ENCODE peak calls at places on chromosomes 7 and 10, in four cellular contexts. Q is HepG2, L is GM12878, I is K562. M is an unnamed sample.

GRCh38 chr7:102404005-102404861 is 8.1 kb downstream of the PRKRIP1 start:
- DNase-seq in Q (peak; percentile 64), L (no peak), I (peak; percentile 73), M (peak; percentile 80)

GRCh38 chr7:18212308-18212707 is 184.7 kb upstream of the PRPS1L1 start:
- DNase-seq in Q (no peak), L (no peak), I (no peak), M (no peak)

GRCh38 chr10:124030711-124031110 is 62.7 kb downstream of the CHST15 start:
- DNase-seq in Q (no peak), L (no peak), I (no peak), M (no peak)

GRCh38 chr7:67489881-67490280 is 493.2 kb downstream of the TYW1 start:
- DNase-seq in Q (no peak), L (no peak), I (no peak), M (no peak)

GRCh38 chr7:75967573-75967997 is 26.8 kb downstream of the TMEM120A start:
- DNase-seq in Q (no peak), L (no peak), I (no peak), M (no peak)

GRCh38 chr10:97407952-97408248 is 6.8 kb upstream of the RRP12 start:
- DNase-seq in Q (no peak), L (no peak), I (no peak), M (no peak)

GRCh38 chr7:144100607-144101006 is 8.8 kb upstream of the OR2A2 start:
- DNase-seq in Q (no peak), L (no peak), I (no peak), M (no peak)

GRCh38 chr10:102646610-102647432 is 2.5 kb downstream of the TRIM8 start:
- DNase-seq in Q (no peak), L (no peak), I (no peak), M (no peak)

GRCh38 chr7:101542527-101543241 is 86.4 kb downstream of the MYL10 start:
- DNase-seq in Q (peak; percentile 53), L (peak; percentile 2), I (peak; percentile 74), M (peak; percentile 67)

GRCh38 chr7:33745934-33746333 is 159.4 kb upstream of the BMPER start:
- DNase-seq in Q (no peak), L (no peak), I (no peak), M (no peak)

GRCh38 chr7:33742999-33743587 is 162.2 kb upstream of the BMPER start:
- DNase-seq in Q (no peak), L (no peak), I (no peak), M (no peak)

GRCh38 chr7:33742521-33742920 is 162.8 kb upstream of the BMPER start:
- DNase-seq in Q (no peak), L (no peak), I (no peak), M (no peak)

GRCh38 chr7:33743594-33743993 is 161.7 kb upstream of the BMPER start:
- DNase-seq in Q (no peak), L (no peak), I (no peak), M (no peak)

DNA sequence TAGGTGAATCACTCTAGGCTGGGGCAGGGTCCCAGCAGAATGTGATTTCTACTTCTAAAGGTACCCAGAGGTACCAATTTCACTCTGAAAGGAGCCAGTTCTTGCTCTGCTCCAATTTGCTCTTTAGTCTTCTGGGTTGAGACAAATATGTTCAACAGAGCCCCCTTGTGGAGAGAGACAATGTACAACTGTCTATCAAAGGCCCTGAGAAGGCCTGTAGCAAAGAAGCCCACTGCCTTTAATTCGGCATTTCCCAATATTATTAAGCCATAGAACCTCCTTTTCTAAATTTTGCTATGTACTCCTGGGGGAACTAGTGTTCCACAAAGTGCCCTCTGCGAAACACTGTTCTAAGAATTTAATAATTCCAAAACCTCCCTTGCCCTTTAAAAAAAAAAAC is 161.0 kb upstream of the BMPER start:
- DNase-seq in Q (peak; percentile 58), L (no peak), I (peak; percentile 56), M (no peak)
- TF ChIP-seq CHD2 in Q (no peak), L (no peak), I (no peak), M (no peak)

GRCh38 chr10:9038146-9038714 is 983.7 kb downstream of the GATA3 start:
- DNase-seq in Q (no peak), L (no peak), I (no peak), M (no peak)
- TF ChIP-seq CHD4 in Q (no peak), L (no peak), I (no peak), M (no peak)

DNA sequence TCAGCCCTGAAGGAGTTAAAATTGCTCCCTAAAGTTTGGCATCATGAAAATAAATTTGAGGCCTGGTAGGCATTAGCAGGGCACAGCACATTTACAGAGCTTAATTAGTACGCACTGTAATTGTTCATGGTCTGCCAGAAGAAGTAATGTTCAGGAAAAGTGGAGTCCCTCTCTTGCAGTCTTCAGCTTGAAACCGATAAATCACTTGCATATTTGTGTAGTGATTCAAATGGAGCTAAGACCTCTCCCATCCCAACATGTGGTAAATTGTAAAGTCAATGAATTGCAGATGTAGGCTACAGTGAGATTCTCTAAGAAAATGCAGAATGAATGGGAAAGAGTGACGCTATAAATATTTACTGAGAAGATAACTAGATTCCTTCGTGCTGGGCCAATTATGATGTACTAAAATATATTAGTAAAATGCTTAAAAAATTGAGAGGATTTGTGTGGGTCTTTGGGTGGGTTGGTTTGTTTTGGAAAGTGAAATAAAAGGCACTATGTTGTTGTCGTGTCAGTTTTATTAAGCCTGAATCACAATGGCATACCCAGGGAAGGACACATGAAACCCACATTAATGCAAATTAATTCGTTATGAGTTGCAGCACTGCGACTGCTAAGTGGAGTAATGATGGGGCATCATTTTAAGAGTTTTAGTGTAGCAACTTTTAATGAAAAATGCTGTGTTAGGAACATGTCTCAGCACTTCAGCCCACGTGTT is 8.4 kb downstream of the TCF7L2 start:
- DNase-seq in Q (no peak), L (no peak), I (no peak), M (peak; percentile 60)
- H3K4me3 ChIP-seq in Q (no peak overlapping the region), L (no peak overlapping the region), I (no peak overlapping the region), M (peak overlapping the region; percentile 20)

DNA sequence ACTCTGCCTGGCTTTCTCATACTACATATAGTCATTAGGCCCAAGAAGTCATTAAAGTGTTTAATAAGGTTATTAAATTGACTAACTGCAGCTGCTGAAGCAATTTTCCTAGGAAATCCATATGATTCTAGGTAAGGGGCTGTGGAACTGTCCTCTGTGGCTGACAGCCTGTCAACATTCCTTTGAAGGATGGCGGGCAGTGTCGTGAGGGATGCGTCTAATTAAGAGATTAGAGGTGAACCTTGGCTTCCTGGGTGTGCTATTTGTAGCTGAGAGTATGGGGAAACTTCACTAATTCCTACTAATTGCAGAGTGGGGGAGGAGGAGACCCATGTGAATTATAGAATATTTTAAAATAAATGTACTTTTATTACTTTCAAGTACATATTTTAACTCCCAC is 64.6 kb downstream of the SNX10 start:
- DNase-seq in Q (no peak), L (no peak), I (no peak), M (no peak)
- TF ChIP-seq CHD2 in Q (no peak), L (no peak), I (no peak), M (no peak)

DNA sequence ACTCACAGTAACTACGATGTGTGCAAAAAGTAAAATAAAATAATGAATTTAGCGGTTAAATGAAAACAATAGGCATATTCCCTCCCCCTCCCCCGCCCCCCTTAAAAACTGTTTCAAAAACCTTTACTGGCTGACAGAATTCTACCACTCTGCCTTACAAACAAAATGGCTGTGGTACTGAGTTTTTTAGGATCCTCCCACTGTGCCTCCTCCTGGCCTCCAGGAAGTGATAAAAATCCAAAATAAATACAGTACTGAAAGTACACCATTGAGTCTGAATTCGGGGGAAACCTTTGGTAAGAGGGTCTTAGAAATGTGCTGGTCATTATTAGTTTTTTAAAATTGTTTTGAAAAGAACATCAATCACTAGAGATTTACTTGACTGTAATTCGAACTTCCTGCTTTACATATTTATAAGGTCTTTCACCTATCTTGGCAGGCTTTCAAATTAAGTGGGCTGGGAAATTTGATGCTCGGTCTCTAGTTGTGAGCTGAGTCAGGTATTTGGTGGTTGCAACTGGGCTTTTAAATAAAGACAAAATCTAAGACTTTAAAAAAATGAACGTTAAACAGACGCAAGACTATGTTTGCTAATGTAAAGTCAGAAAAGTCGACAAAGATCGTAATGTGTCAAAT is 32.5 kb upstream of the EPC1 start:
- DNase-seq in Q (peak; percentile 43), L (no peak), I (peak; percentile 41), M (no peak)
- TF ChIP-seq CHD4 in Q (no peak), L (no peak), I (no peak), M (no peak)

GRCh38 chr7:151254316-151254715 is 5.8 kb upstream of the SMARCD3 start:
- DNase-seq in Q (no peak), L (no peak), I (no peak), M (no peak)

GRCh38 chr7:151251926-151252835 is 3.7 kb upstream of the SMARCD3 start:
- DNase-seq in Q (no peak), L (no peak), I (peak; percentile 97), M (peak; percentile 84)

GRCh38 chr7:151254851-151255250 is 6.4 kb upstream of the SMARCD3 start:
- DNase-seq in Q (no peak), L (no peak), I (no peak), M (no peak)

GRCh38 chr7:151251328-151251925 is 2.9 kb upstream of the SMARCD3 start:
- DNase-seq in Q (no peak), L (no peak), I (no peak), M (peak; percentile 50)

DNA sequence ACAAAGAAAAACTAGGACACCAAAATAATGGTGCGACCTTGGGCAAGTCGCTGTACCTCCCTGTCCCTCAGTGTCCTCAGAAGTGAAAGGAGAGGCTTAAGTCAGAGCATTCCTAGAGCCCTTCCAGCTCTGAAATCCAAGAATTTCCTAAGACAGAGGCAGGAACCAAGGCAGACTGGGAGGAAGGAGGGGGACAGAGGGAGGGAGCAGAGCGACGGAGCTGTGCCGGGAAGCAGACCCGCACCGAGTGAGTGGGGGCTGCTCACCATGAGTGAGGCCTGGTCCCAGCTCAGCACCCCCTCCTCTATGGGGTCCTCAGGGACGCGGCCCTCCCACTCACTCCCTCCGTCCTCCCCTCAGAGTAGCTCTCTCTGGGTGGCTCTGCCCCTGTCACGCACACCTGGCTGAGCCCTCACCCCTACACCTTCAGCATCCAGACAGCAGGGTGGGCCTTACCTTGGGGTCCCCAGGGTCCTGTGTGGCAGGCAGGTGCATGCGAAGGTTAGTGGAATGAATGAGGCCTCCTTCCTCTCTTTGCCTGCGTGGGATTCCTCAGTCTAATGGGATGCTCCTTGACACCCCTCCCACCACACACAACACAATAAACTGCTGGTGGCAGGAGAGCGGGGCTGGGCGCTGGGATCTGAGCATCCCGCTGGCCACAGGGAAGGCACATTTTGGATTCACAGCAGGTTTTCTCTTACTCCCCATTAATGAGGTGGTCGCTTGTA is 4.6 kb upstream of the SMARCD3 start:
- DNase-seq in Q (no peak), L (no peak), I (no peak), M (no peak)
- H3K4me3 ChIP-seq in Q (no peak overlapping the region), L (no peak overlapping the region), I (no peak overlapping the region), M (no peak overlapping the region)

GRCh38 chr7:134829381-134829986 is 50.0 kb downstream of the CALD1 start:
- DNase-seq in Q (no peak), L (no peak), I (no peak), M (no peak)
- TF ChIP-seq CHD2 in Q (no peak), L (no peak), I (no peak), M (no peak)

GRCh38 chr10:30647089-30647488 is 17.5 kb upstream of the LYZL2 start:
- DNase-seq in Q (no peak), L (no peak), I (no peak), M (no peak)

GRCh38 chr10:30639946-30640786 is 10.6 kb upstream of the LYZL2 start:
- DNase-seq in Q (peak; percentile 53), L (no peak), I (peak; percentile 45), M (peak; percentile 77)

DNA sequence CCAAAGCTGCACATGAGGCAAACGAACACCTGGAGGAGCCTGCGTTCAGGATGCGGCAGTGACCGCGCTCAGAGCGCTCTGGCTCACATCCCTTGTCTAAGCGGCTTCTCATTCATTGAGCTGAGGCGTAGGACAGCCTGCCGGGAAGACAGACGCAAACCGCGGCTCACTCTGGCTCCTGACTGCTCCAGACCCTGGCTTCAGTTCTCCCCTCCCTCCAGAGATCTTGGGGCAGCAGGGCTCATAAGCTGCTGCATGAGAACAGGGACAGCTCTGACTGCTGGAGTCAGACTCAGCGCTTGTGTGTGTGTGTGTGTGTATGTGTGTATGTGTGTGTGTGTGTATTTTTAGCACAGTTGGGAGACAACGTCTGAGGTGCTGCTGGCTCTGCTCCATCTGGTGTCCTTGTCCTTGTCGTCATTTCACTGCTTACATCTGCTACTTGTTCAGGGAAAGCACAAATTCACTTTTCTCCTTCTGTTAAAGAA is 15.8 kb upstream of the LYZL2 start:
- DNase-seq in Q (peak; percentile 9), L (no peak), I (no peak), M (no peak)
- TF ChIP-seq CHD4 in Q (no peak), L (no peak), I (no peak), M (no peak)

M was measured in A549.